ENCODE peak calls at places on chromosomes 6 and 20, in five cellular contexts. U, W, F, S and L are unnamed samples.

GRCh38 chr6:149335924-149336323 is 18.4 kb downstream of the TAB2 start:
- DNase-seq in U (no peak), S (peak; percentile 67), W (peak; percentile 52), F (no peak), L (peak; percentile 50)

GRCh38 chr6:32168807-32169206 is 4.4 kb downstream of the EGFL8 start:
- DNase-seq in U (no peak), W (no peak), S (no peak), F (no peak), L (no peak)

GRCh38 chr20:58059145-58059544 is 169.3 kb downstream of the ANKRD60 start:
- DNase-seq in F (no peak), U (no peak), S (no peak), W (no peak), L (no peak)

GRCh38 chr6:118260833-118261232 is 287.3 kb upstream of the PLN start:
- DNase-seq in U (no peak), S (no peak), W (peak; percentile 35), F (no peak), L (no peak)

GRCh38 chr6:169070506-169071176 is 183.0 kb downstream of the THBS2 start:
- DNase-seq in F (no peak), S (no peak), W (peak; percentile 100), U (no peak), L (peak; percentile 99)

GRCh38 chr6:2589171-2589661 is 161.5 kb downstream of the MYLK4 start:
- DNase-seq in F (no peak), U (no peak), S (no peak), W (no peak), L (no peak)

GRCh38 chr6:90288404-90288803 is 8.2 kb downstream of the BACH2 start:
- DNase-seq in W (peak; percentile 49), U (no peak), F (no peak), S (no peak), L (no peak)

GRCh38 chr20:48605364-48606116 is 222.3 kb downstream of the PREX1 start:
- DNase-seq in W (no peak), S (no peak), F (no peak), U (no peak), L (no peak)

GRCh38 chr20:37903317-37904007 is 535 bp downstream of the VSTM2L start:
- DNase-seq in W (no peak), U (peak; percentile 23), F (no peak), S (no peak), L (no peak)

GRCh38 chr6:39918831-39919230 is 15.4 kb downstream of the MOCS1 start:
- DNase-seq in U (no peak), W (no peak), S (no peak), F (no peak), L (no peak)

GRCh38 chr6:107491059-107491609 is 1.2 kb downstream of the SOBP start:
- DNase-seq in W (peak; percentile 56), U (peak; percentile 30), S (peak; percentile 62), F (no peak), L (no peak)

GRCh38 chr6:148501178-148501590 is 158.5 kb downstream of the SASH1 start:
- DNase-seq in F (no peak), U (no peak), S (peak; percentile 68), W (peak; percentile 92), L (peak; percentile 98)